ENCODE peak calls at places on chromosome 18, in four cellular contexts. B, N, R and P are unnamed samples.

GRCh38 chr18:22930089-22930713 is 2.9 kb upstream of the RBBP8 start:
- DNase-seq in B (peak), N (peak), R (no peak), P (no peak)

GRCh38 chr18:5986257-5986909 is 91.1 kb upstream of the TMEM200C start:
- DNase-seq in B (no peak), N (no peak), R (no peak), P (no peak)

GRCh38 chr18:79681484-79682387 is 2.1 kb downstream of the CTDP1 start:
- DNase-seq in B (peak), N (peak), R (no peak), P (no peak)

GRCh38 chr18:74610216-74610615 is 12.5 kb downstream of the ZNF407 start:
- DNase-seq in B (no peak), N (no peak), R (no peak), P (no peak)

GRCh38 chr18:59520569-59520968 is 161.5 kb upstream of the LMAN1 start:
- DNase-seq in B (no peak), N (no peak), R (no peak), P (no peak)

GRCh38 chr18:76988827-76989646 is 143.5 kb downstream of the MBP start:
- DNase-seq in B (no peak), N (no peak), R (no peak), P (no peak)

GRCh38 chr18:79395761-79396404 is at the start of gene NFATC1:
- DNase-seq in B (peak), N (no peak), R (no peak), P (no peak)

GRCh38 chr18:59029663-59030421 is 109.8 kb upstream of the SEC11C start:
- DNase-seq in B (no peak), N (no peak), R (no peak), P (no peak)

GRCh38 chr18:48621815-48622555 is 83.2 kb downstream of the CTIF start:
- DNase-seq in B (no peak), N (no peak), R (no peak), P (no peak)

GRCh38 chr18:44909191-44909719 is 228.6 kb downstream of the SETBP1 start:
- DNase-seq in B (no peak), N (no peak), R (no peak), P (no peak)

GRCh38 chr18:22558945-22559385 is 141.2 kb upstream of the CTAGE1 start:
- DNase-seq in B (no peak), N (peak), R (no peak), P (no peak)

GRCh38 chr18:79947881-79948610 is 3.4 kb downstream of the SLC66A2 start:
- DNase-seq in B (no peak), N (no peak), R (no peak), P (no peak)